ENCODE peak calls at places on chromosomes 7 and 10, in eight cellular contexts. One of them, this sample, is unnamed.

GRCh38 chr7:12257582-12257981 is 46.5 kb downstream of the TMEM106B start:
- DNase-seq in COR-L47: no peak
- DNase-seq in ascending aorta: no peak
- DNase-seq in cardiac muscle cell: no peak
- DNase-seq in activated CD4-positive, alpha-beta T cell treated with anti-CD3 and anti-CD28 coated beads, Interleukin-2, amount 50 U/mL, for 24 hours: peak
- DNase-seq in occipital lobe: no peak
- DNase-seq in SW480: peak
- DNase-seq in HEK293T: no peak
- DNase-seq in this sample: no peak

GRCh38 chr7:91325731-91326130 is 61.5 kb downstream of the FZD1 start:
- DNase-seq in COR-L47: no peak
- DNase-seq in ascending aorta: no peak
- DNase-seq in cardiac muscle cell: no peak
- DNase-seq in activated CD4-positive, alpha-beta T cell treated with anti-CD3 and anti-CD28 coated beads, Interleukin-2, amount 50 U/mL, for 24 hours: no peak
- DNase-seq in occipital lobe: no peak
- DNase-seq in SW480: no peak
- DNase-seq in HEK293T: no peak
- DNase-seq in this sample: no peak

GRCh38 chr10:121617176-121617575 is 18.9 kb upstream of the FGFR2 start:
- DNase-seq in COR-L47: no peak
- DNase-seq in ascending aorta: no peak
- DNase-seq in cardiac muscle cell: no peak
- DNase-seq in activated CD4-positive, alpha-beta T cell treated with anti-CD3 and anti-CD28 coated beads, Interleukin-2, amount 50 U/mL, for 24 hours: no peak
- DNase-seq in occipital lobe: peak
- DNase-seq in SW480: no peak
- DNase-seq in HEK293T: no peak
- DNase-seq in this sample: peak

GRCh38 chr7:127650842-127651555 is 995 bp upstream of the SND1 start:
- DNase-seq in COR-L47: no peak
- DNase-seq in ascending aorta: no peak
- DNase-seq in cardiac muscle cell: no peak
- DNase-seq in activated CD4-positive, alpha-beta T cell treated with anti-CD3 and anti-CD28 coated beads, Interleukin-2, amount 50 U/mL, for 24 hours: no peak
- DNase-seq in occipital lobe: no peak
- DNase-seq in SW480: peak
- DNase-seq in HEK293T: peak
- DNase-seq in this sample: no peak

GRCh38 chr7:139118234-139118802 is 8.8 kb upstream of the ZC3HAV1 start:
- DNase-seq in COR-L47: no peak
- DNase-seq in ascending aorta: no peak
- DNase-seq in cardiac muscle cell: no peak
- DNase-seq in activated CD4-positive, alpha-beta T cell treated with anti-CD3 and anti-CD28 coated beads, Interleukin-2, amount 50 U/mL, for 24 hours: peak
- DNase-seq in occipital lobe: no peak
- DNase-seq in SW480: peak
- DNase-seq in HEK293T: peak
- DNase-seq in this sample: no peak

GRCh38 chr7:100191775-100192174 is 14.1 kb downstream of the STAG3 start:
- DNase-seq in COR-L47: no peak
- DNase-seq in ascending aorta: no peak
- DNase-seq in cardiac muscle cell: no peak
- DNase-seq in activated CD4-positive, alpha-beta T cell treated with anti-CD3 and anti-CD28 coated beads, Interleukin-2, amount 50 U/mL, for 24 hours: no peak
- DNase-seq in occipital lobe: no peak
- DNase-seq in SW480: no peak
- DNase-seq in HEK293T: no peak
- DNase-seq in this sample: no peak

GRCh38 chr7:52525772-52526341 is 509.6 kb upstream of the POM121L12 start:
- DNase-seq in COR-L47: no peak
- DNase-seq in ascending aorta: no peak
- DNase-seq in cardiac muscle cell: no peak
- DNase-seq in activated CD4-positive, alpha-beta T cell treated with anti-CD3 and anti-CD28 coated beads, Interleukin-2, amount 50 U/mL, for 24 hours: no peak
- DNase-seq in occipital lobe: no peak
- DNase-seq in SW480: no peak
- DNase-seq in HEK293T: no peak
- DNase-seq in this sample: no peak

GRCh38 chr7:157544226-157544625 is 207.4 kb downstream of the DNAJB6 start:
- DNase-seq in COR-L47: no peak
- DNase-seq in ascending aorta: no peak
- DNase-seq in cardiac muscle cell: no peak
- DNase-seq in activated CD4-positive, alpha-beta T cell treated with anti-CD3 and anti-CD28 coated beads, Interleukin-2, amount 50 U/mL, for 24 hours: no peak
- DNase-seq in occipital lobe: no peak
- DNase-seq in SW480: no peak
- DNase-seq in HEK293T: no peak
- DNase-seq in this sample: no peak

GRCh38 chr7:51187941-51188340 is 128.7 kb downstream of the COBL start:
- DNase-seq in COR-L47: peak
- DNase-seq in ascending aorta: no peak
- DNase-seq in cardiac muscle cell: peak
- DNase-seq in activated CD4-positive, alpha-beta T cell treated with anti-CD3 and anti-CD28 coated beads, Interleukin-2, amount 50 U/mL, for 24 hours: no peak
- DNase-seq in occipital lobe: peak
- DNase-seq in SW480: no peak
- DNase-seq in HEK293T: peak
- DNase-seq in this sample: peak

GRCh38 chr7:27678617-27679260 is 16.1 kb upstream of the HIBADH start:
- DNase-seq in COR-L47: no peak
- DNase-seq in ascending aorta: no peak
- DNase-seq in cardiac muscle cell: no peak
- DNase-seq in activated CD4-positive, alpha-beta T cell treated with anti-CD3 and anti-CD28 coated beads, Interleukin-2, amount 50 U/mL, for 24 hours: no peak
- DNase-seq in occipital lobe: no peak
- DNase-seq in SW480: peak
- DNase-seq in HEK293T: no peak
- DNase-seq in this sample: no peak